ENCODE peak calls at places on chromosomes 4 and X, in four cellular contexts. U is IMR-90, N is lung, L is psoas muscle. W is an unnamed sample.

GRCh38 chr4:31548823-31549222 is 828.7 kb downstream of the PCDH7 start:
- DNase-seq in U (no peak), N (no peak), L (no peak), W (no peak)

GRCh38 chrX:28910501-28910900 is 323.3 kb downstream of the IL1RAPL1 start:
- DNase-seq in U (peak; percentile 76), N (no peak), L (no peak), W (no peak)

GRCh38 chr4:78079701-78080430 is 22.7 kb downstream of the FRAS1 start:
- DNase-seq in U (no peak), N (no peak), L (no peak), W (no peak)

GRCh38 chrX:38561951-38562719 is 793 bp downstream of the TSPAN7 start:
- DNase-seq in U (no peak), N (peak; percentile 29), L (peak; percentile 62), W (peak; percentile 19)

GRCh38 chrX:136658151-136658550 is 10.2 kb downstream of the CD40LG start:
- DNase-seq in U (no peak), N (no peak), L (no peak), W (no peak)

GRCh38 chrX:31181377-31182038 is 109.7 kb upstream of the FTHL17 start:
- DNase-seq in U (no peak), N (no peak), L (no peak), W (no peak)

GRCh38 chrX:69150294-69150960 is 14.8 kb downstream of the PJA1 start:
- DNase-seq in U (no peak), N (no peak), L (no peak), W (no peak)

GRCh38 chrX:149453911-149454820 is 50.9 kb downstream of the IDS start:
- DNase-seq in U (no peak), N (no peak), L (no peak), W (no peak)

GRCh38 chrX:45479196-45479834 is 278.6 kb upstream of the DIPK2B start:
- DNase-seq in U (peak; percentile 93), N (no peak), L (no peak), W (no peak)

GRCh38 chr4:152992027-152992426 is 55.9 kb downstream of the FHDC1 start:
- DNase-seq in U (no peak), N (no peak), L (no peak), W (no peak)

GRCh38 chrX:148204195-148204594 is 223.1 kb downstream of the FMR1NB start:
- DNase-seq in U (no peak), N (no peak), L (no peak), W (no peak)

GRCh38 chr4:169492436-169493163 is 119.8 kb downstream of the NEK1 start:
- DNase-seq in U (peak; percentile 44), N (no peak), L (peak; percentile 35), W (peak; percentile 57)

GRCh38 chr4:39745920-39746319 is 48.0 kb downstream of the UBE2K start:
- DNase-seq in U (no peak), N (no peak), L (no peak), W (no peak)

GRCh38 chrX:115560978-115561604 is at the start of gene PLS3:
- DNase-seq in U (peak; percentile 83), N (peak; percentile 83), L (peak; percentile 87), W (peak; percentile 99)

GRCh38 chr4:141538001-141538400 is 98.4 kb upstream of the IL15 start:
- DNase-seq in U (no peak), N (no peak), L (no peak), W (no peak)

GRCh38 chr4:128700659-128701350 is 108.7 kb upstream of the JADE1 start:
- DNase-seq in U (no peak), N (no peak), L (no peak), W (no peak)

GRCh38 chr4:146058531-146058930 is 117.0 kb upstream of the LSM6 start:
- DNase-seq in U (no peak), N (no peak), L (no peak), W (no peak)

GRCh38 chrX:100512471-100512870 is 72.3 kb upstream of the TNMD start:
- DNase-seq in U (peak; percentile 1), N (no peak), L (no peak), W (peak; percentile 33)

GRCh38 chr4:102536768-102537167 is 35.6 kb downstream of the NFKB1 start:
- DNase-seq in U (no peak), N (no peak), L (no peak), W (no peak)

GRCh38 chr4:122224348-122224747 is 72.2 kb downstream of the BLTP1 start:
- DNase-seq in U (peak; percentile 22), N (no peak), L (no peak), W (no peak)

GRCh38 chrX:100674705-100675104 is 30.7 kb downstream of the SRPX2 start:
- DNase-seq in U (no peak), N (no peak), L (no peak), W (no peak)

GRCh38 chrX:91039777-91040176 is 394.9 kb upstream of the PABPC5 start:
- DNase-seq in U (no peak), N (no peak), L (no peak), W (no peak)

GRCh38 chr4:88985088-88985779 is 71.8 kb downstream of the FAM13A start:
- DNase-seq in U (peak; percentile 89), N (no peak), L (no peak), W (no peak)

GRCh38 chr4:139919513-139919912 is 234.5 kb downstream of the MAML3 start:
- DNase-seq in U (peak; percentile 65), N (no peak), L (no peak), W (peak; percentile 37)
- H3K4me1 ChIP-seq in U (peaks cover 13% of the 10 kb centered on the region), N (peaks cover 30% of the 10 kb centered on the region), L (peaks cover 46% of the 10 kb centered on the region), W (peaks cover 16% of the 10 kb centered on the region)

GRCh38 chrX:153410888-153411254 is 401 bp upstream of the ZFP92 start:
- DNase-seq in U (no peak), N (no peak), L (no peak), W (no peak)

GRCh38 chrX:153411988-153412574 is 809 bp downstream of the ZFP92 start:
- DNase-seq in U (no peak), N (no peak), L (peak; percentile 48), W (no peak)

GRCh38 chrX:153412746-153413720 is 1.8 kb downstream of the ZFP92 start:
- DNase-seq in U (no peak), N (no peak), L (no peak), W (no peak)

GRCh38 chrX:153410328-153410727 is 944 bp upstream of the ZFP92 start:
- DNase-seq in U (no peak), N (no peak), L (no peak), W (no peak)

DNA sequence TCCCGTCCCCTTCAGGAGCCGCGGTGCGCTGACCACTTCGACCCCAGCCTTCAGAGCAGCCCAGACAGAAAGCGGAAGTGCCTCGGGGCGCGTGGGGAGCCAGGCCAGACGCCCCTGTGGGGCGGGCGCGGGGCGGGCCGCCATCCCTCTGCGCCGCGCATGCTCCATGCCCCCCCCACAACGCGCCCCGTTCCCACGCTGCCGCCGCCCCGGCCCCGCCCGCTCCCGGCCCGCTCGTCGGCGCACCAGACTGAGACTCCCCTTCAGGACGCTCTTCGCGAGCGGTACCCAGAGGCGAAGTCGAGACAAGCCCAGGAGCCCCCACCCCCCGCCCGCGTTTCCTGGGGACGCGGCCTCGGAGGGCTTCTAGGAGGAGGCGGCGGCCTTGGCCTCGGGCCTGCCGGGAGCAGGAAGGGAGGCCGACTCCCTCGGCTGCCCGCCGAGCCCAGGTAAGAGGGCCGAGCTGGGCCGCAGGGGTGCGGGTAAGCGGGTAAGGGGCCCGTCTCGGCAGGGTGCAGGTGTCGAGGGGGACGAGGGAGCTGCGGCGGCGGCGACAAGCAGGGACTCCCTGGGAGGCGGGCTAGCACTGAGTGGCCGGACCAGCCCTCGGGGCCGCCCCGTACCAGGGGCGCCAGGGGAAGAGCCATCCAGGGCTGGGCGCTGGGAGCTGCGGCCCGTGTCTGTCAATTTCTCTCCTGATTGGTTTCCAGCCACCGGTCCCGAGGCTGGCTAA is at the start of gene ZFP92:
- DNase-seq in U (no peak), N (no peak), L (peak; percentile 56), W (no peak)
- H3K27ac ChIP-seq in U (no peak within 1 kb of the TSS), N (no peak within 1 kb of the TSS), L (no peak within 1 kb of the TSS), W (no peak within 1 kb of the TSS)

DNA sequence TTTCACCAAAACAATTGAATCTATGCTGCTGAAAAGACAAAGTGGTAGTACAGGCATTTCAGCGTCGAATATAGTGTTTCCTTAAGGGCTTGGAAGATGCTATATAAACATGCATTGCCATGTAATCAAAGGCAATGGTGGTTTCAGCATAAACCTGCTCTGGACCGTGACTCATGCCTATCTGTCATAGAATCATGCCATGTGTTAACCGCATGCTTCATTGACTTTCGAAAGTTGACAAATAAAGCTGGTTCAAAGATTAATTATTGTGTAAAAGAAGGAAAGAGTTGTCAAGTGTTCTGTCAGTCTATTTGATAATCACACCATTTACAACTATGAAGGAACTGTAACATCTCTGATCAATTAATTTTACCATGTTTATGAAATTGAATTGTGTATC is 83.2 kb downstream of the FUNDC1 start:
- DNase-seq in U (no peak), N (no peak), L (no peak), W (no peak)
- H3K9me3 ChIP-seq in U (no peaks in the 10 kb centered on the region), N (peaks cover 3% of the 10 kb centered on the region), L (no peaks in the 10 kb centered on the region), W (no peaks in the 10 kb centered on the region)

GRCh38 chr4:6959261-6959660 is 49.6 kb downstream of the TBC1D14 start:
- DNase-seq in U (no peak), N (no peak), L (no peak), W (no peak)
- H3K4me1 ChIP-seq in U (peaks cover 16% of the 10 kb centered on the region), N (no peaks in the 10 kb centered on the region), L (peaks cover 11% of the 10 kb centered on the region), W (peaks cover 23% of the 10 kb centered on the region)

GRCh38 chr4:84878541-84878940 is 87.9 kb downstream of the WDFY3 start:
- DNase-seq in U (peak; percentile 31), N (no peak), L (no peak), W (no peak)
- H3K27ac ChIP-seq in U (no peak overlapping the region), N (no peak overlapping the region), L (no peak overlapping the region), W (no peak overlapping the region)

W was measured in SJCRH30.